ENCODE peak calls at places on chromosomes 13 and 19, in ten cellular contexts. X is stimulated activated naive CD8-positive, alpha-beta T cell treated with anti-CD3 and anti-CD28 coated beads, Interleukin-15, amount 100 ng/mL, for 72 hours; N is stimulated activated CD8-positive, alpha-beta memory T cell treated with anti-CD3 and anti-CD28 coated beads, Interleukin-4, amount 100 ng/mL, for 1 hour; K is left cardiac atrium; F is iris pigment epithelial cell; W is ELR; R is naive thymus-derived CD8-positive, alpha-beta T cell; J is stimulated activated CD4-positive, alpha-beta T cell treated with anti-CD3 and anti-CD28 coated beads, Interleukin-15, amount 100 ng/mL, for 1 hour; Y is uterus; D is hepatocyte. B is an unnamed sample.

GRCh38 chr13:81106348-81106747 is 765.4 kb upstream of the SPRY2 start:
- DNase-seq in X (no peak), N (no peak), K (no peak), F (no peak), W (no peak), R (no peak), J (no peak), Y (no peak), D (peak), B (no peak)

GRCh38 chr19:4431808-4432674 is 25.6 kb downstream of the UBXN6 start:
- DNase-seq in X (no peak), N (no peak), K (no peak), F (no peak), W (no peak), R (peak), J (no peak), Y (no peak), D (no peak), B (no peak)

GRCh38 chr13:44313674-44314073 is 60.0 kb upstream of the SERP2 start:
- DNase-seq in X (no peak), N (no peak), K (no peak), F (peak), W (peak), R (no peak), J (no peak), Y (no peak), D (no peak), B (no peak)

GRCh38 chr13:66714795-66715194 is 515.3 kb downstream of the PCDH9 start:
- DNase-seq in X (no peak), N (no peak), K (no peak), F (peak), W (peak), R (no peak), J (no peak), Y (no peak), D (no peak), B (no peak)

GRCh38 chr19:2494447-2495129 is 18.7 kb downstream of the GADD45B start:
- DNase-seq in X (peak), N (peak), K (peak), F (peak), W (peak), R (peak), J (no peak), Y (peak), D (peak), B (no peak)

GRCh38 chr13:48528720-48529119 is 4.2 kb downstream of the RCBTB2 start:
- DNase-seq in X (no peak), N (no peak), K (no peak), F (no peak), W (no peak), R (no peak), J (no peak), Y (no peak), D (no peak), B (no peak)

GRCh38 chr19:51473009-51473707 is 5.2 kb upstream of the CEACAM18 start:
- DNase-seq in X (peak), N (peak), K (peak), F (peak), W (peak), R (peak), J (peak), Y (peak), D (peak), B (peak)

GRCh38 chr19:12137541-12137940 is 2.6 kb downstream of the ZNF20 start:
- DNase-seq in X (no peak), N (no peak), K (no peak), F (no peak), W (no peak), R (peak), J (no peak), Y (no peak), D (no peak), B (peak)

GRCh38 chr13:104301216-104301975 is 1235.2 kb upstream of the SLC10A2 start:
- DNase-seq in X (no peak), N (no peak), K (no peak), F (peak), W (no peak), R (no peak), J (no peak), Y (no peak), D (no peak), B (no peak)

GRCh38 chr13:90696656-90697055 is 650.8 kb upstream of the MIR17HG start:
- DNase-seq in X (no peak), N (no peak), K (no peak), F (peak), W (peak), R (no peak), J (no peak), Y (no peak), D (no peak), B (no peak)

GRCh38 chr19:6509118-6509971 is 7.2 kb upstream of the TUBB4A start:
- DNase-seq in X (no peak), N (no peak), K (no peak), F (no peak), W (no peak), R (no peak), J (no peak), Y (no peak), D (peak), B (no peak)

GRCh38 chr13:42041684-42042035 is 6.8 kb upstream of the DGKH start:
- DNase-seq in X (no peak), N (no peak), K (peak), F (peak), W (peak), R (no peak), J (no peak), Y (peak), D (peak), B (no peak)

GRCh38 chr13:105196052-105196451 is 1339.4 kb downstream of the EFNB2 start:
- DNase-seq in X (no peak), N (no peak), K (no peak), F (peak), W (peak), R (no peak), J (no peak), Y (no peak), D (peak), B (no peak)

GRCh38 chr19:39563408-39563807 is 23.4 kb upstream of the EID2 start:
- DNase-seq in X (no peak), N (no peak), K (no peak), F (peak), W (peak), R (no peak), J (no peak), Y (no peak), D (no peak), B (no peak)

GRCh38 chr13:42660367-42660965 is 86.5 kb downstream of the TNFSF11 start:
- DNase-seq in X (no peak), N (no peak), K (no peak), F (peak), W (peak), R (no peak), J (no peak), Y (no peak), D (no peak), B (no peak)

GRCh38 chr13:102873653-102874052 is 27.8 kb downstream of the ERCC5 start:
- DNase-seq in X (no peak), N (no peak), K (no peak), F (peak), W (peak), R (no peak), J (no peak), Y (no peak), D (no peak), B (no peak)

GRCh38 chr19:51324082-51324481 is 12.6 kb downstream of the IGLON5 start:
- DNase-seq in X (no peak), N (no peak), K (no peak), F (no peak), W (no peak), R (no peak), J (no peak), Y (no peak), D (no peak), B (no peak)

GRCh38 chr19:48734625-48735024 is 5.8 kb downstream of the RASIP1 start:
- DNase-seq in X (no peak), N (no peak), K (no peak), F (no peak), W (no peak), R (no peak), J (no peak), Y (no peak), D (no peak), B (no peak)

GRCh38 chr19:3123088-3123721 is 12.6 kb upstream of the GNA15 start:
- DNase-seq in X (no peak), N (no peak), K (peak), F (no peak), W (no peak), R (no peak), J (no peak), Y (no peak), D (no peak), B (no peak)

GRCh38 chr19:29263305-29264080 is 50.5 kb upstream of the UQCRFS1 start:
- DNase-seq in X (peak), N (peak), K (peak), F (peak), W (peak), R (no peak), J (peak), Y (peak), D (peak), B (peak)

GRCh38 chr19:41853768-41854167 is 6.3 kb upstream of the RPS19 start:
- DNase-seq in X (no peak), N (no peak), K (no peak), F (no peak), W (no peak), R (no peak), J (no peak), Y (no peak), D (no peak), B (no peak)

GRCh38 chr13:51066091-51066831 is 44.8 kb downstream of the C13orf42 start:
- DNase-seq in X (no peak), N (no peak), K (peak), F (peak), W (peak), R (no peak), J (no peak), Y (no peak), D (no peak), B (no peak)

GRCh38 chr13:73772449-73773186 is 361.6 kb downstream of the KLF12 start:
- DNase-seq in X (no peak), N (no peak), K (no peak), F (no peak), W (no peak), R (no peak), J (no peak), Y (no peak), D (no peak), B (peak)

GRCh38 chr13:42821437-42821836 is 40.1 kb downstream of the FAM216B start:
- DNase-seq in X (no peak), N (no peak), K (no peak), F (peak), W (peak), R (no peak), J (no peak), Y (no peak), D (no peak), B (no peak)

GRCh38 chr13:80180745-80181144 is 160.2 kb downstream of the SPRY2 start:
- DNase-seq in X (no peak), N (no peak), K (no peak), F (no peak), W (no peak), R (no peak), J (no peak), Y (no peak), D (no peak), B (no peak)

GRCh38 chr13:112657850-112658445 is 31.9 kb upstream of the ATP11A start:
- DNase-seq in X (no peak), N (no peak), K (no peak), F (peak), W (peak), R (no peak), J (no peak), Y (peak), D (peak), B (no peak)

GRCh38 chr19:48568345-48568886 is 16.4 kb downstream of the SULT2B1 start:
- DNase-seq in X (no peak), N (no peak), K (peak), F (peak), W (peak), R (no peak), J (no peak), Y (peak), D (peak), B (no peak)

GRCh38 chr19:5038631-5039271 is 69.8 kb downstream of the KDM4B start:
- DNase-seq in X (no peak), N (no peak), K (no peak), F (peak), W (peak), R (no peak), J (no peak), Y (no peak), D (no peak), B (peak)

GRCh38 chr13:51844862-51845573 is at the start of gene TMEM272:
- DNase-seq in X (peak), N (peak), K (peak), F (peak), W (peak), R (peak), J (peak), Y (peak), D (peak), B (no peak)

GRCh38 chr13:80131204-80131603 is 209.7 kb downstream of the SPRY2 start:
- DNase-seq in X (no peak), N (no peak), K (peak), F (peak), W (peak), R (no peak), J (no peak), Y (peak), D (peak), B (no peak)

GRCh38 chr13:90445179-90445578 is 902.3 kb upstream of the MIR17HG start:
- DNase-seq in X (no peak), N (no peak), K (no peak), F (peak), W (peak), R (no peak), J (no peak), Y (no peak), D (peak), B (no peak)

GRCh38 chr13:39557285-39557955 is 45.6 kb downstream of the LHFPL6 start:
- DNase-seq in X (no peak), N (no peak), K (no peak), F (no peak), W (no peak), R (no peak), J (no peak), Y (no peak), D (no peak), B (no peak)

GRCh38 chr19:41792513-41793413 is 3.6 kb upstream of the CEACAM3 start:
- DNase-seq in X (peak), N (no peak), K (peak), F (peak), W (peak), R (no peak), J (peak), Y (no peak), D (peak), B (peak)

GRCh38 chr13:113671066-113672001 is 4.3 kb downstream of the GRK1 start:
- DNase-seq in X (no peak), N (no peak), K (no peak), F (no peak), W (no peak), R (peak), J (no peak), Y (peak), D (no peak), B (no peak)

GRCh38 chr13:32426191-32426980 is 1.5 kb downstream of the N4BP2L1 start:
- DNase-seq in X (peak), N (peak), K (no peak), F (peak), W (peak), R (peak), J (peak), Y (no peak), D (no peak), B (peak)

GRCh38 chr13:66519259-66519658 is 710.9 kb downstream of the PCDH9 start:
- DNase-seq in X (no peak), N (no peak), K (no peak), F (no peak), W (no peak), R (no peak), J (no peak), Y (no peak), D (no peak), B (no peak)

GRCh38 chr13:110684388-110685056 is 21.4 kb downstream of the CARS2 start:
- DNase-seq in X (no peak), N (no peak), K (no peak), F (no peak), W (no peak), R (no peak), J (no peak), Y (no peak), D (peak), B (no peak)